ENCODE peak calls at places on chromosome 1, in eight cellular contexts. O is GM06990, G is LNCaP clone FGC, P is cardiac fibroblast, N is cardiac muscle cell, L is AG10803, E is BE2C, S is right lobe of liver. H is an unnamed sample.

GRCh38 chr1:6233376-6233775 is 2.4 kb downstream of the ICMT start:
- DNase-seq in O (no peak), G (no peak), P (no peak), N (no peak), L (no peak), E (no peak), S (no peak), H (no peak)

GRCh38 chr1:54543729-54544496 is 4.1 kb upstream of the ACOT11 start:
- DNase-seq in O (no peak), G (no peak), P (peak), N (peak), L (peak), E (peak), S (no peak), H (peak)

GRCh38 chr1:7744882-7745281 is 26.2 kb upstream of the VAMP3 start:
- DNase-seq in O (no peak), G (no peak), P (no peak), N (no peak), L (no peak), E (no peak), S (no peak), H (no peak)

GRCh38 chr1:51990478-51990965 is at the start of gene RAB3B:
- DNase-seq in O (peak), G (peak), P (peak), N (peak), L (peak), E (peak), S (peak), H (peak)

GRCh38 chr1:58104960-58105359 is 441.6 kb downstream of the OMA1 start:
- DNase-seq in O (peak), G (no peak), P (no peak), N (no peak), L (no peak), E (no peak), S (no peak), H (no peak)

GRCh38 chr1:64881281-64881680 is 85.1 kb downstream of the JAK1 start:
- DNase-seq in O (no peak), G (no peak), P (no peak), N (no peak), L (peak), E (no peak), S (no peak), H (peak)

GRCh38 chr1:18413906-18414305 is 66.8 kb upstream of the KLHDC7A start:
- DNase-seq in O (no peak), G (no peak), P (no peak), N (no peak), L (no peak), E (no peak), S (no peak), H (no peak)

GRCh38 chr1:231861541-231862481 is 235.2 kb downstream of the DISC1 start:
- DNase-seq in O (no peak), G (peak), P (peak), N (peak), L (peak), E (no peak), S (no peak), H (peak)

GRCh38 chr1:207990455-207990854 is 79.5 kb upstream of the CD34 start:
- DNase-seq in O (no peak), G (no peak), P (no peak), N (no peak), L (no peak), E (no peak), S (no peak), H (no peak)
- TF ChIP-seq CTCF in O (no peak), G (no peak), P (no peak), N (no peak), L (no peak), E (no peak), S (no peak), H (no peak)

DNA sequence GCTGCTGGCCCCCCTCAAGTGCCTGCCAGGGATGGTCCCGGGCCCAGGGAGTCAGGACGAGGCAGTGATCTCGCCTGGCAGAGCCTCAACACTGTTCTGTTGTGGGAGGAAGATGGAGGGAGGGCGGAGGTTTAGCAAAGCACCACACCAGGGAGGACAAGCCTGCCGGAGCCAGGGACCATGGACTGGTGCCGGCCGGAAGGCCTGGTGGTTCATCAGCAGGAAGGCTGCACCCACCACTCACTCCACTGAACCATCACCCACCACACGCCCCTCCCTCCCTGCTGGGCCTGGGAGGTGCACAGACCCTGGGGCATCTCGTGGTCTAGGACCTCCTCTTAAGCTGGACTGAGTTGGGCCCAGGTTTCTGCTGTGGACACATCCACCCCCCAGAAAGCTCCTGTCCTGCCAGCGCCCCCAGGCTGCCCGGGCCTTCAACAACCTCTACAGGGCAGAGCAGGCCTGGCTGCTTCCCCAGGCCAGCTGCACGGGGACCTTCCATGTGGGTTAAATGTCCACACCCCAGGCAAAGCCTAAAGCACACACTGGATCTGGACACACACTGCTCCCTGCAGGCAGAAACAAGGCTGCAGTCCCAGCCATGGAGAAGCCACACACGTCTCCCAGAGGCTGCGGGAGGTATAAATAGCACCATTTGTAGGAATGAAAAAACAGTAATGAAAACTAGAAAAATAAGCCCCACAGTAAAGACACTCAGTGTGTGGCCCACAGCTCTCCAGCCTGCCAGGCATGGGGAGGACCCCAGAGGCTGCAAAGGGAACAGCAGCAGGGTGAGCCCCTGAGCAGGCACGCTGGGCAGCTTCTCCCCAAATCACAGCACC is 10.4 kb upstream of the TMEM240 start:
- DNase-seq in O (no peak), G (no peak), P (peak), N (peak), L (peak), E (peak), S (no peak), H (peak)
- TF ChIP-seq CTCF in O (peak), G (peak), P (peak), N (peak), L (peak), E (peak), S (peak), H (peak)

GRCh38 chr1:193355179-193355578 is 168.8 kb upstream of the B3GALT2 start:
- DNase-seq in O (no peak), G (no peak), P (peak), N (peak), L (no peak), E (no peak), S (no peak), H (peak)

GRCh38 chr1:193355654-193356053 is 169.2 kb upstream of the B3GALT2 start:
- DNase-seq in O (no peak), G (no peak), P (no peak), N (no peak), L (no peak), E (no peak), S (no peak), H (no peak)

GRCh38 chr1:193356249-193356648 is 169.8 kb upstream of the B3GALT2 start:
- DNase-seq in O (no peak), G (no peak), P (no peak), N (no peak), L (no peak), E (no peak), S (no peak), H (no peak)

DNA sequence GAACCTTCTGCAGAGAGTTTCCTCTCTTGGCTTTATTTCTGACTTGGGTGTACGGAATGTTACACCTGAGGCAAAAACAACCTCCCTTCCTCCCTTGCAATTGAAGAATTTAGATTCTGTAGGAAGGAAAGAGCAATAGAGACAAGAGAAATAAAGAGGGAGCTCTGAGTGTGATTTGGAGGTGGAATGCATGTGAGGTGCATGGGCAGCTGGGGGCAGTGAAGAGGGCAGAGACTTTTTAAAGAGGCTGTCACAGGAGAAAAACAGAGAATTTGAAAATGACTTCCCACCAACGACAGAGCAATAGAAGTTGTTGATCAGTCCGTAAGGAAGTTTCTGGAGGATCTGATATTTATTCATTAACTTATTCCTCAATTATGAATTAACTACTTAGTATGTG is 172.0 kb upstream of the B3GALT2 start:
- DNase-seq in O (no peak), G (no peak), P (no peak), N (no peak), L (no peak), E (no peak), S (no peak), H (no peak)
- TF ChIP-seq CTCF in O (no peak), G (no peak), P (no peak), N (no peak), L (no peak), E (no peak), S (no peak), H (no peak)

GRCh38 chr1:115069626-115070308 is 19.5 kb downstream of the TSPAN2 start:
- DNase-seq in O (no peak), G (no peak), P (no peak), N (no peak), L (peak), E (no peak), S (no peak), H (no peak)

GRCh38 chr1:115067460-115067859 is 21.8 kb downstream of the TSPAN2 start:
- DNase-seq in O (no peak), G (no peak), P (no peak), N (no peak), L (peak), E (no peak), S (no peak), H (peak)

GRCh38 chr1:115068780-115069179 is 20.5 kb downstream of the TSPAN2 start:
- DNase-seq in O (no peak), G (no peak), P (no peak), N (no peak), L (no peak), E (no peak), S (no peak), H (no peak)

GRCh38 chr1:115070993-115071661 is 18.2 kb downstream of the TSPAN2 start:
- DNase-seq in O (no peak), G (no peak), P (no peak), N (no peak), L (no peak), E (no peak), S (no peak), H (no peak)

DNA sequence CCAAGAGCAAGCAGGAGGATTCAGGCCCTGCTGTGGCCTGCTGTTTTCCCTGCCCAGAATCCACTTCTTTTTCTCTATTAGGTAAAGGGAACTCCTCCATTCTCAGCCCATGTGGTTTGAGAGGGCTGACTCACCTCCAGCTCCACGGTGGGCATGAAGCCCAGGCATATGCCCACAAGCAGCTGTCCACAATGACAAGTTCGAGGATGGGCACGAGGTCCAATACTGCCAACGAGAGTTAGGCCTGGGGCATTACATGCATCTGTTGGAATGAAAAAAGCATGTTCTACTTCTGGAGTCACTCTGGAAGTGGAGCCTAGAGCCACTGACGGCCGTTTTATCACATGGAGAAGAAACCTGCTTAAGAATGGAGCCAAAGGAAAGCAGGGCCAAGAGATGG is 20.1 kb downstream of the TSPAN2 start:
- DNase-seq in O (no peak), G (no peak), P (no peak), N (no peak), L (peak), E (no peak), S (no peak), H (peak)
- TF ChIP-seq CTCF in O (no peak), G (no peak), P (no peak), N (no peak), L (no peak), E (no peak), S (no peak), H (no peak)

DNA sequence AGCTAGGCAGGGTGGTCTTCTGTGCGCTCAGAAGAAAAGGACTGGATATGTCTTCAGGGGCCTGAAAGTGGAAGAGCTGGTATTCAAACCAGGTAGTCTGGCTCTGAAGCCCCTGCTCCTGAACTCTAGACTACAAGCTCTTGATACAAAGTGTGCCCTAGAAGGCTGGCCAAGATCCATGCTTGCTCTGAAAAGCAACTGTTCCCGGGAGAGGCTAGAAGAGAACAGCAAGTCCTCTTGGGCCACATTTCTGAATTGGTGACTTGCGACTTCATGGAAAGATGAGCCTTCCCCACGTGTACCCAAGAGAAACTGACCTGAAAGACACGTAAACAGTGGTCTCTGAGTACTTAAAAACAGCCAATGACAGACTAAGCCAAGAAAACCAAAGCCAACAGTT is 123.3 kb upstream of the GRIK3 start:
- DNase-seq in O (no peak), G (no peak), P (no peak), N (no peak), L (no peak), E (no peak), S (no peak), H (no peak)
- TF ChIP-seq CTCF in O (no peak), G (no peak), P (no peak), N (no peak), L (no peak), E (no peak), S (no peak), H (no peak)

GRCh38 chr1:217336724-217337123 is 294.2 kb downstream of the GPATCH2 start:
- DNase-seq in O (no peak), G (no peak), P (no peak), N (no peak), L (no peak), E (no peak), S (no peak), H (no peak)

GRCh38 chr1:217331698-217332097 is 299.2 kb downstream of the GPATCH2 start:
- DNase-seq in O (no peak), G (no peak), P (no peak), N (no peak), L (no peak), E (no peak), S (no peak), H (no peak)

GRCh38 chr1:217332426-217333065 is 298.3 kb downstream of the GPATCH2 start:
- DNase-seq in O (no peak), G (no peak), P (peak), N (peak), L (no peak), E (peak), S (no peak), H (no peak)

GRCh38 chr1:217333939-217334338 is 297.0 kb downstream of the GPATCH2 start:
- DNase-seq in O (no peak), G (no peak), P (peak), N (peak), L (peak), E (peak), S (no peak), H (peak)
- TF ChIP-seq CTCF in O (peak), G (peak), P (peak), N (peak), L (peak), E (peak), S (peak), H (peak)

GRCh38 chr1:23530750-23531651 is at the start of gene E2F2:
- DNase-seq in O (peak), G (peak), P (peak), N (peak), L (peak), E (peak), S (peak), H (peak)
- TF ChIP-seq CTCF in O (no peak), G (peak), P (no peak), N (peak), L (peak), E (no peak), S (no peak), H (peak)

GRCh38 chr1:1471389-1472045 is at the start of gene ATAD3B:
- DNase-seq in O (peak), G (peak), P (peak), N (peak), L (peak), E (peak), S (peak), H (peak)
- TF ChIP-seq CTCF in O (no peak), G (no peak), P (no peak), N (no peak), L (no peak), E (no peak), S (no peak), H (no peak)

DNA sequence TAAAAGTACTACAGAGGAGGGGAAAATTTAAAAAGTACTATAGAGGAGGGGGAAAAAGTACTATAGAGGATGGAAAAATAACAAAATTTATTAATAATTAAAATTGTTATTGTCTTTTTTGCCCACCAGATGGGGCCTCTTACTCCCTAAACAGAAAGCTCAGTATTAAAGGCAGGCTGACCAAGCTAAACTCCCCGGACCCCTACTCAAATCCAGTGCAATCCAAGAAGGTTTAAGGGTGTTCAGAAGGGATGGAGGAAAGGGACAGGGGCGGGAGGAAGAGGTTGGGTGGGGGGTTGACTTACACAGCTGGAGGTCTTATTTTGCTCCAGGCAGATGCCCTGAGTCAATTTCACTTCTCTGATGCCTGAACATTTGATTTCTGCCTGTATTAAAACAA is 13.7 kb downstream of the CD34 start:
- DNase-seq in O (no peak), G (no peak), P (peak), N (peak), L (no peak), E (no peak), S (no peak), H (no peak)
- TF ChIP-seq CTCF in O (peak), G (no peak), P (peak), N (peak), L (peak), E (peak), S (peak), H (peak)